ENCODE peak calls at places on chromosomes 1 and 21, in six cellular contexts. One of them, this sample, is unnamed.

GRCh38 chr21:28547795-28548194 is 444.9 kb downstream of the LTN1 start:
- DNase-seq in HCT116: no peak
- DNase-seq in GM12878: no peak
- DNase-seq in K562: no peak
- DNase-seq in H1: no peak
- DNase-seq in HepG2: no peak
- DNase-seq in this sample: no peak

GRCh38 chr1:246269466-246269865 is 237.6 kb downstream of the SMYD3 start:
- DNase-seq in GM12878: no peak
- DNase-seq in K562: no peak
- DNase-seq in H1: no peak
- DNase-seq in HCT116: no peak
- DNase-seq in HepG2: no peak
- DNase-seq in this sample: no peak

GRCh38 chr1:44294588-44295007 is 60.5 kb downstream of the ERI3 start:
- DNase-seq in GM12878: no peak
- DNase-seq in H1: peak; percentile 61
- DNase-seq in HCT116: peak; percentile 2
- DNase-seq in K562: peak; percentile 71
- DNase-seq in HepG2: peak; percentile 31
- DNase-seq in this sample: no peak

GRCh38 chr1:20491866-20492265 is 5.9 kb upstream of the CAMK2N1 start:
- DNase-seq in HepG2: no peak
- DNase-seq in GM12878: no peak
- DNase-seq in K562: no peak
- DNase-seq in HCT116: no peak
- DNase-seq in H1: no peak
- DNase-seq in this sample: no peak

GRCh38 chr21:31611445-31611844 is 48.0 kb upstream of the SOD1 start:
- DNase-seq in K562: no peak
- DNase-seq in HCT116: no peak
- DNase-seq in H1: no peak
- DNase-seq in GM12878: no peak
- DNase-seq in HepG2: no peak
- DNase-seq in this sample: no peak

GRCh38 chr1:167401260-167401873 is 117.0 kb downstream of the CD247 start:
- DNase-seq in HepG2: peak; percentile 39
- DNase-seq in HCT116: peak; percentile 36
- DNase-seq in GM12878: peak; percentile 11
- DNase-seq in H1: no peak
- DNase-seq in K562: peak; percentile 54
- DNase-seq in this sample: peak; percentile 83

GRCh38 chr1:111140680-111140967 is 601 bp downstream of the CEPT1 start:
- DNase-seq in GM12878: no peak
- DNase-seq in K562: no peak
- DNase-seq in HCT116: no peak
- DNase-seq in HepG2: peak; percentile 67
- DNase-seq in H1: no peak
- DNase-seq in this sample: peak; percentile 21

GRCh38 chr1:184118051-184118450 is 66.5 kb downstream of the TSEN15 start:
- DNase-seq in K562: no peak
- DNase-seq in H1: no peak
- DNase-seq in HCT116: no peak
- DNase-seq in GM12878: no peak
- DNase-seq in HepG2: no peak
- DNase-seq in this sample: no peak

GRCh38 chr1:160874935-160875334 is 10.0 kb downstream of the ITLN1 start:
- DNase-seq in H1: no peak
- DNase-seq in HepG2: no peak
- DNase-seq in HCT116: no peak
- DNase-seq in K562: no peak
- DNase-seq in GM12878: no peak
- DNase-seq in this sample: no peak

GRCh38 chr21:45433301-45433700 is 28.3 kb downstream of the COL18A1 start:
- DNase-seq in H1: no peak
- DNase-seq in HepG2: no peak
- DNase-seq in GM12878: no peak
- DNase-seq in HCT116: no peak
- DNase-seq in K562: no peak
- DNase-seq in this sample: no peak

GRCh38 chr1:97365026-97365425 is 555.8 kb downstream of the DPYD start:
- DNase-seq in HCT116: no peak
- DNase-seq in H1: no peak
- DNase-seq in K562: no peak
- DNase-seq in GM12878: no peak
- DNase-seq in HepG2: no peak
- DNase-seq in this sample: no peak

GRCh38 chr1:94783342-94784264 is 36.6 kb upstream of the SLC44A3 start:
- DNase-seq in HCT116: no peak
- DNase-seq in K562: no peak
- DNase-seq in GM12878: no peak
- DNase-seq in H1: no peak
- DNase-seq in HepG2: no peak
- DNase-seq in this sample: no peak

GRCh38 chr1:234325878-234326492 is 47.3 kb upstream of the COA6 start:
- DNase-seq in GM12878: no peak
- DNase-seq in HCT116: no peak
- DNase-seq in K562: no peak
- DNase-seq in HepG2: no peak
- DNase-seq in H1: no peak
- DNase-seq in this sample: no peak

GRCh38 chr1:37841652-37842051 is 17.7 kb downstream of the MTF1 start:
- DNase-seq in GM12878: no peak
- DNase-seq in H1: no peak
- DNase-seq in HepG2: no peak
- DNase-seq in K562: no peak
- DNase-seq in HCT116: no peak
- DNase-seq in this sample: no peak

GRCh38 chr1:18913065-18913502 is 10.7 kb upstream of the ALDH4A1 start:
- DNase-seq in GM12878: no peak
- DNase-seq in HCT116: peak; percentile 50
- DNase-seq in H1: peak; percentile 96
- DNase-seq in K562: peak; percentile 94
- DNase-seq in HepG2: peak; percentile 66
- DNase-seq in this sample: peak; percentile 58

GRCh38 chr1:86775395-86775794 is 71.0 kb downstream of the SH3GLB1 start:
- DNase-seq in H1: no peak
- DNase-seq in HCT116: no peak
- DNase-seq in HepG2: peak; percentile 81
- DNase-seq in K562: peak; percentile 24
- DNase-seq in GM12878: no peak
- DNase-seq in this sample: no peak

GRCh38 chr1:242824435-242824834 is 299.9 kb upstream of the PLD5 start:
- DNase-seq in HCT116: no peak
- DNase-seq in HepG2: no peak
- DNase-seq in H1: no peak
- DNase-seq in K562: no peak
- DNase-seq in GM12878: no peak
- DNase-seq in this sample: no peak

GRCh38 chr1:51569284-51570062 is 47.4 kb upstream of the OSBPL9 start:
- DNase-seq in GM12878: peak; percentile 84
- DNase-seq in HepG2: peak; percentile 16
- DNase-seq in H1: no peak
- DNase-seq in K562: peak; percentile 52
- DNase-seq in HCT116: peak; percentile 82
- DNase-seq in this sample: no peak

GRCh38 chr1:62333431-62333830 is 14.2 kb upstream of the KANK4 start:
- DNase-seq in HCT116: peak; percentile 15
- DNase-seq in K562: no peak
- DNase-seq in H1: no peak
- DNase-seq in GM12878: no peak
- DNase-seq in HepG2: no peak
- DNase-seq in this sample: no peak

GRCh38 chr1:77739235-77739634 is 20.4 kb downstream of the USP33 start:
- DNase-seq in HepG2: no peak
- DNase-seq in H1: no peak
- DNase-seq in K562: no peak
- DNase-seq in GM12878: no peak
- DNase-seq in HCT116: no peak
- DNase-seq in this sample: no peak

GRCh38 chr21:45122432-45123132 is 48.2 kb downstream of the ADARB1 start:
- DNase-seq in K562: no peak
- DNase-seq in HepG2: no peak
- DNase-seq in GM12878: no peak
- DNase-seq in HCT116: no peak
- DNase-seq in H1: no peak
- DNase-seq in this sample: no peak

DNA sequence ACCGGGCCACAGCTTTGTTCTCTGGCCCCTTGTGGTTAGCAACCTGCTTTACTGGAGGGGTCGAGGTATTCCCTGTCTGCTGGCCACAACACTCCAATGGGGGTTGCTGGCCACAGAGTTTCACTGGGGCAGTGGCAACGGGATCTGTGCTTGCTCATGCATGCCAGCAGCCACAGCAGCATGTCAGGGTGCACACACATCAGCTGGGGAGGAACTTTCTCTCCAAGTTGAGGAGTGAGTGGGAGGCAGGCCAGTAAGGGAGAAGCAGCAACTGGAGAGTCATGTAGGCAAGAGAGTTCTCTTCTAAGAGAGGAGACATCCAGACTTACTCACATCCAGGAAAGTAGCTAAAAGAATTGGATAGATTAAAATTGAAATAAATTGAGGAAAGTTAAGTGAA is 38.0 kb downstream of the SAMD13 start:
- DNase-seq in K562: no peak
- DNase-seq in GM12878: no peak
- DNase-seq in HepG2: no peak
- DNase-seq in H1: no peak
- DNase-seq in HCT116: no peak
- DNase-seq in this sample: no peak
- TF ChIP-seq JUND in K562: no peak
- TF ChIP-seq JUND in GM12878: no peak
- TF ChIP-seq JUND in HepG2: no peak
- TF ChIP-seq JUND in H1: no peak
- TF ChIP-seq JUND in HCT116: no peak
- TF ChIP-seq JUND in this sample: no peak

DNA sequence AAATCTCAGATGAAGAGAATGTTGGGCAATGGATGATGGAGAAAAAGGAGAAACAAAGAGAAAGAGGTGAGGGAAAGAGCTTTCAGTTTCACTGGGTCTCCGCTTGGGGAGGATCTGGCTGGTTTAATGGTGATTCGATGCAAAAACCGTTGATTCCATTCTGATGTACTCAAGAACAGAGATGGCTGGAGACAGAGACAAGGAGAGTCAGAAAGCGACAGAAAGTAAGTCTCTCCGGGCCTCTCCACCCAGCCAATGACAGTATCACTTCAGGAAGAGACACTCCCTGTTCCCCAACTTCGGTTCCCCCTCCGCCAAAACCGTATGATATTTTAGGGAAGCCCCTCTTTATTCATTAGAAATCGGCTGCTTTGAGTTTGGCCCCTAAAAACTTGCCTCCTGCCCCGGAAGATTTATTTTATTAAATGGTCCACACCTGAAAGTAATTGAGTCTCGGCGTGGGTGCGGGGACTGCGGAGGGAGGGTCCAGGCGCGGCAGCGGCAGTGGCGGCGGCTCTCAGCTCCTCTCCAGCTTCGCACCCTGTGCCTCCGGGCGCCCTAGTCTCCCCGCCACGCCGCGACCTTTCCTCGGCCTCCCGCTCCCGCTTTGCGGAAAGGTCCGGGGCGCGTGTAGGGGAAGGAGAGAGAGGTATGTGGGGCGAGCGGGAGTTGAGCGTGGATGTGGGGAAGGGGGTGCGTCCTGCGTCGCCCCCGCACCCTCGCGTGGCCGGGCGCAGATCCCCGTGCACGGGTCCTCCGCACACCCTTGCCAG is 13.2 kb upstream of the ALX3 start:
- DNase-seq in GM12878: no peak
- DNase-seq in HepG2: no peak
- DNase-seq in HCT116: no peak
- DNase-seq in K562: no peak
- DNase-seq in H1: no peak
- DNase-seq in this sample: no peak
- TF ChIP-seq JUND in GM12878: no peak
- TF ChIP-seq JUND in HepG2: no peak
- TF ChIP-seq JUND in HCT116: no peak
- TF ChIP-seq JUND in K562: no peak
- TF ChIP-seq JUND in H1: no peak
- TF ChIP-seq JUND in this sample: no peak

DNA sequence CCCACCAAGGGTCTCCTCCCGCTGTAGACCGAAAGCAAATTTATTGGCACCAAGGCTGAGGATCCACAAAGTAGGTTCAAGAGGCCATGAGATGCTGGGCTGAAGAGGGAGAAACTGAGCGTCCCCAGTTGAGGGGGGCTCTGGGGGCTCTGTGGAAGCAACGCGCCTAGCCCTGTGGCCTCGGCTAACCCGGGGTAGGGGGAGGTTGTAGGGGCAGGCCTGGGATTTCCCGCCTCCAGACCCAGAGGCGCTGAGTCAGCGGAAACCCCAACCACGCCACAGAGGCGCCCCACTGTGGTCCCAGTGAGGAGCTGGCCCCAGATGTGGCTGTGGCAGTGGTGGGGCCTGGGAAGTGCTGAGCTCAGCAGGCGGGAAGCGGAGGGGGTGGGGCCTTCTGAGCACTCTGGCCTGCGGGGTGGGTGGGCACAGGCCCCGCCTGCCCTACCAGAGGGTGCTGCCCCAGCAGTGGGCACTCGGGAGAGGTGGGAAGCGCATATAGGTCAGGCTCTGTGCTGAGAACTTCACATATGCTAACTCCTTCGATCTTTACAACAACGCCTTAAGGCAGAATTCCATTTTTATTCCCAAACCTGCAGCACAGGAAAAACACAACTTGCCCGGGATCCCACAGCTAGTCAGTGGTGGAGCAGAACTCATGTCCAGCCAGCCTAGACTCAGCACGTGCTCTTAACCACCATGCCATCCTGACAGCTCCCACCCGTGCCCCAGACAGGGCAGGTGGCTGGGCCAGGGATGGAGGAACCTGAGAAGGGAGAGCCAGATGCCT is 1.5 kb upstream of the COL16A1 start:
- DNase-seq in K562: peak; percentile 94
- DNase-seq in HCT116: no peak
- DNase-seq in GM12878: no peak
- DNase-seq in HepG2: peak; percentile 68
- DNase-seq in H1: peak; percentile 80
- DNase-seq in this sample: peak; percentile 72
- TF ChIP-seq JUND in K562: peak; percentile 54
- TF ChIP-seq JUND in HCT116: no peak
- TF ChIP-seq JUND in GM12878: no peak
- TF ChIP-seq JUND in HepG2: no peak
- TF ChIP-seq JUND in H1: no peak
- TF ChIP-seq JUND in this sample: no peak

DNA sequence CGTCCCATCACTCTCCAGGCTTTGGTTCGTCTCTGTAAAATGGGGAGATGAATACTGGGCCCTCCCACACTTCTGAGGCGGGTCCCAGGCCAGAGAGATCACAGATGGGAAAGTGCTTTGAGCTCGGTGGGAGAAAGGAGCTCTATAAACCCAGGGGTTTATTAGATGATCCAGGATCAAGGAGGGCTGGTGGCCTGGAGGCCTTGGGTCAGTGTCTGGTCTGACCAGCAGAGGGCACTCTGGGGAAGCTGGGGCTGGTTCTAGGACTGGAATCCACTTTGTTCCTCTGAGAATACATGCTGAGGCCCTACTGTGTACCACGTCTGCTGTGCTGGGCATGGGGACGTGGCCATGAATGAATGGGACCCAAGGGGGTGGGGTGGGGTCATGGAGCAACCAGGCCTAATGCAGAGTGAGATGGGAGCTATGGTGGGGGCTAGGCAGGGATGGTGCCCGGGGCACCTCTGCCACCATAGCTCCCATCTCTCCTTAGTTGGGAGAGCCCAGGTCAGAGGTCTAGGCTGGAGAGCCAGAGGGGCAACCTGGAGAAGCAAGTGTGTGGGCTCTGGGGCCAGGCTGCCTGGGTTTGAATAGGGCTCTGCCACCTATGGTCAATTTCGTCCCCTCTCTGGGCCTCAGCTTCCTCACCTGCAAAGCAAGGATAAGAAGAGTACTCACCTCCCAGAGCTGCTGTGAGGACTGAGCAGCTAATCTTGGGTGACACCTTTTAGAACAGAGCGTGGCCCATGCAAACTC is 9.0 kb upstream of the FAM131C start:
- DNase-seq in H1: peak; percentile 95
- DNase-seq in HepG2: peak; percentile 53
- DNase-seq in K562: peak; percentile 86
- DNase-seq in HCT116: no peak
- DNase-seq in GM12878: no peak
- DNase-seq in this sample: peak; percentile 56
- TF ChIP-seq JUND in H1: no peak
- TF ChIP-seq JUND in HepG2: no peak
- TF ChIP-seq JUND in K562: no peak
- TF ChIP-seq JUND in HCT116: no peak
- TF ChIP-seq JUND in GM12878: no peak
- TF ChIP-seq JUND in this sample: no peak